ENCODE peak calls at places on chromosomes 13 and 19, in seven cellular contexts. F, L, N, C, J, K and U are unnamed samples.

GRCh38 chr19:17889609-17890214 is 18.0 kb downstream of the SLC5A5 start:
- DNase-seq in J (peak; percentile 47), L (no peak), N (peak; percentile 66), K (no peak), C (no peak), F (peak; percentile 61), U (no peak)

GRCh38 chr19:10975374-10976036 is 14.7 kb downstream of the SMARCA4 start:
- DNase-seq in C (no peak), L (peak; percentile 36), K (no peak), N (no peak), J (no peak), F (peak; percentile 85), U (no peak)

GRCh38 chr19:41411682-41412265 is 14.2 kb downstream of the BCKDHA start:
- DNase-seq in K (no peak), J (no peak), C (no peak), L (no peak), N (peak; percentile 40), F (no peak), U (no peak)

GRCh38 chr19:42081584-42082258 is 5.8 kb downstream of the ZNF574 start:
- DNase-seq in C (no peak), L (peak; percentile 33), N (peak; percentile 56), K (no peak), F (peak; percentile 60), J (peak; percentile 35), U (no peak)

GRCh38 chr19:19637523-19638251 is 5.8 kb downstream of the GMIP start:
- DNase-seq in L (no peak), N (no peak), K (no peak), C (no peak), F (no peak), J (no peak), U (no peak)

GRCh38 chr19:40799558-40800338 is 757 bp downstream of the EGLN2 start:
- DNase-seq in K (no peak), C (no peak), L (peak; percentile 58), N (no peak), F (peak; percentile 59), J (peak; percentile 58), U (no peak)

GRCh38 chr13:63636231-63636993 is 2220.8 kb upstream of the PCDH20 start:
- DNase-seq in L (no peak), C (peak; percentile 42), J (no peak), N (no peak), F (peak; percentile 0), K (no peak), U (no peak)

GRCh38 chr19:46529622-46530451 is 34.2 kb upstream of the PNMA8B start:
- DNase-seq in F (peak; percentile 75), C (peak; percentile 20), J (peak; percentile 83), K (no peak), L (peak; percentile 69), N (peak; percentile 70), U (peak; percentile 77)

GRCh38 chr19:45577111-45577905 is 7.3 kb downstream of the OPA3 start:
- DNase-seq in F (peak; percentile 87), K (no peak), L (peak; percentile 70), C (no peak), J (no peak), N (peak; percentile 96), U (no peak)

GRCh38 chr13:20161275-20161950 is 561 bp upstream of the GJA3 start:
- DNase-seq in J (peak; percentile 66), C (no peak), K (no peak), F (no peak), N (no peak), L (no peak), U (peak; percentile 26)